ENCODE peak calls at places on chromosomes 13 and 19, in ten cellular contexts. One of them, this sample, is unnamed. For H3K4me1, the result is how much of the 10 kb centered on the place peaks cover.

GRCh38 chr13:37313383-37313782 is 207.9 kb upstream of the CSNK1A1L start:
- DNase-seq in upper lobe of left lung: no peak
- DNase-seq in tibial nerve: no peak
- DNase-seq in breast epithelium: no peak
- DNase-seq in uterus: no peak
- DNase-seq in A549: no peak
- DNase-seq in stomach: no peak
- DNase-seq in IMR-90: peak
- DNase-seq in HCT116: no peak
- DNase-seq in body of pancreas: no peak
- DNase-seq in this sample: no peak

GRCh38 chr13:91017669-91018053 is 329.8 kb upstream of the MIR17HG start:
- DNase-seq in upper lobe of left lung: no peak
- DNase-seq in tibial nerve: no peak
- DNase-seq in breast epithelium: no peak
- DNase-seq in uterus: no peak
- DNase-seq in A549: peak
- DNase-seq in stomach: no peak
- DNase-seq in IMR-90: no peak
- DNase-seq in HCT116: peak
- DNase-seq in body of pancreas: peak
- DNase-seq in this sample: peak

GRCh38 chr13:33016414-33017409 is at the start of gene KL:
- DNase-seq in upper lobe of left lung: peak
- DNase-seq in tibial nerve: no peak
- DNase-seq in breast epithelium: no peak
- DNase-seq in uterus: no peak
- DNase-seq in A549: peak
- DNase-seq in stomach: peak
- DNase-seq in IMR-90: no peak
- DNase-seq in HCT116: no peak
- DNase-seq in body of pancreas: no peak
- DNase-seq in this sample: peak

GRCh38 chr13:67408823-67409222 is 178.7 kb upstream of the PCDH9 start:
- DNase-seq in upper lobe of left lung: no peak
- DNase-seq in tibial nerve: no peak
- DNase-seq in breast epithelium: no peak
- DNase-seq in uterus: no peak
- DNase-seq in A549: no peak
- DNase-seq in stomach: no peak
- DNase-seq in IMR-90: no peak
- DNase-seq in HCT116: no peak
- DNase-seq in body of pancreas: no peak
- DNase-seq in this sample: no peak

GRCh38 chr19:47778954-47779351 is 450 bp downstream of the SELENOW start:
- DNase-seq in upper lobe of left lung: no peak
- DNase-seq in tibial nerve: peak
- DNase-seq in breast epithelium: no peak
- DNase-seq in uterus: peak
- DNase-seq in A549: no peak
- DNase-seq in stomach: no peak
- DNase-seq in IMR-90: no peak
- DNase-seq in HCT116: no peak
- DNase-seq in body of pancreas: no peak
- DNase-seq in this sample: no peak

GRCh38 chr13:33204130-33204927 is 81.2 kb downstream of the STARD13 start:
- DNase-seq in upper lobe of left lung: no peak
- DNase-seq in tibial nerve: peak
- DNase-seq in breast epithelium: no peak
- DNase-seq in uterus: peak
- DNase-seq in A549: no peak
- DNase-seq in stomach: peak
- DNase-seq in IMR-90: peak
- DNase-seq in HCT116: no peak
- DNase-seq in body of pancreas: peak
- DNase-seq in this sample: no peak

GRCh38 chr13:111633401-111633800 is 313.0 kb downstream of the TEX29 start:
- DNase-seq in upper lobe of left lung: no peak
- DNase-seq in tibial nerve: no peak
- DNase-seq in breast epithelium: no peak
- DNase-seq in uterus: no peak
- DNase-seq in A549: no peak
- DNase-seq in stomach: no peak
- DNase-seq in IMR-90: no peak
- DNase-seq in HCT116: no peak
- DNase-seq in body of pancreas: no peak
- DNase-seq in this sample: no peak

GRCh38 chr13:49791214-49791752 is 1.2 kb downstream of the KPNA3 start:
- DNase-seq in upper lobe of left lung: no peak
- DNase-seq in tibial nerve: peak
- DNase-seq in breast epithelium: no peak
- DNase-seq in uterus: no peak
- DNase-seq in A549: peak
- DNase-seq in stomach: no peak
- DNase-seq in IMR-90: peak
- DNase-seq in HCT116: no peak
- DNase-seq in body of pancreas: peak
- DNase-seq in this sample: no peak

GRCh38 chr13:106384516-106384915 is 150.9 kb downstream of the EFNB2 start:
- DNase-seq in upper lobe of left lung: no peak
- DNase-seq in tibial nerve: no peak
- DNase-seq in breast epithelium: no peak
- DNase-seq in uterus: no peak
- DNase-seq in A549: no peak
- DNase-seq in stomach: no peak
- DNase-seq in IMR-90: no peak
- DNase-seq in HCT116: no peak
- DNase-seq in body of pancreas: no peak
- DNase-seq in this sample: no peak

GRCh38 chr13:91482427-91482826 is 84.0 kb downstream of the GPC5 start:
- DNase-seq in upper lobe of left lung: no peak
- DNase-seq in tibial nerve: no peak
- DNase-seq in breast epithelium: no peak
- DNase-seq in uterus: no peak
- DNase-seq in A549: no peak
- DNase-seq in stomach: no peak
- DNase-seq in IMR-90: no peak
- DNase-seq in HCT116: no peak
- DNase-seq in body of pancreas: no peak
- DNase-seq in this sample: no peak

GRCh38 chr19:39007096-39007495 is 25.3 kb downstream of the FBXO27 start:
- DNase-seq in upper lobe of left lung: no peak
- DNase-seq in tibial nerve: no peak
- DNase-seq in breast epithelium: no peak
- DNase-seq in uterus: no peak
- DNase-seq in A549: no peak
- DNase-seq in stomach: no peak
- DNase-seq in IMR-90: no peak
- DNase-seq in HCT116: no peak
- DNase-seq in body of pancreas: no peak
- DNase-seq in this sample: no peak

GRCh38 chr19:5803752-5804515 is 933 bp upstream of the NRTN start:
- DNase-seq in upper lobe of left lung: peak
- DNase-seq in tibial nerve: peak
- DNase-seq in breast epithelium: peak
- DNase-seq in uterus: peak
- DNase-seq in A549: peak
- DNase-seq in stomach: peak
- DNase-seq in IMR-90: peak
- DNase-seq in HCT116: peak
- DNase-seq in body of pancreas: peak
- DNase-seq in this sample: peak
- H3K4me3 ChIP-seq in upper lobe of left lung: peak
- H3K4me3 ChIP-seq in tibial nerve: peak
- H3K4me3 ChIP-seq in breast epithelium: peak
- H3K4me3 ChIP-seq in uterus: no peak
- H3K4me3 ChIP-seq in A549: peak
- H3K4me3 ChIP-seq in stomach: peak
- H3K4me3 ChIP-seq in IMR-90: peak
- H3K4me3 ChIP-seq in HCT116: peak
- H3K4me3 ChIP-seq in body of pancreas: no peak
- H3K4me3 ChIP-seq in this sample: peak

GRCh38 chr19:45159204-45159970 is 1.4 kb downstream of the NKPD1 start:
- DNase-seq in upper lobe of left lung: peak
- DNase-seq in tibial nerve: no peak
- DNase-seq in breast epithelium: no peak
- DNase-seq in uterus: no peak
- DNase-seq in A549: no peak
- DNase-seq in stomach: no peak
- DNase-seq in IMR-90: no peak
- DNase-seq in HCT116: no peak
- DNase-seq in body of pancreas: no peak
- DNase-seq in this sample: no peak
- H3K4me1 ChIP-seq in upper lobe of left lung: under half
- H3K4me1 ChIP-seq in tibial nerve: under half
- H3K4me1 ChIP-seq in breast epithelium: under half
- H3K4me1 ChIP-seq in uterus: under half
- H3K4me1 ChIP-seq in A549: under half
- H3K4me1 ChIP-seq in stomach: under half
- H3K4me1 ChIP-seq in IMR-90: under half
- H3K4me1 ChIP-seq in HCT116: under half
- H3K4me1 ChIP-seq in body of pancreas: under half
- H3K4me1 ChIP-seq in this sample: under half

GRCh38 chr19:35253316-35254286 is 4.8 kb downstream of the LSR start:
- DNase-seq in upper lobe of left lung: no peak
- DNase-seq in tibial nerve: no peak
- DNase-seq in breast epithelium: no peak
- DNase-seq in uterus: no peak
- DNase-seq in A549: no peak
- DNase-seq in stomach: no peak
- DNase-seq in IMR-90: no peak
- DNase-seq in HCT116: no peak
- DNase-seq in body of pancreas: no peak
- DNase-seq in this sample: peak

GRCh38 chr19:35260694-35261304 is 8.0 kb upstream of the USF2 start:
- DNase-seq in upper lobe of left lung: no peak
- DNase-seq in tibial nerve: no peak
- DNase-seq in breast epithelium: peak
- DNase-seq in uterus: no peak
- DNase-seq in A549: no peak
- DNase-seq in stomach: peak
- DNase-seq in IMR-90: no peak
- DNase-seq in HCT116: no peak
- DNase-seq in body of pancreas: peak
- DNase-seq in this sample: no peak

GRCh38 chr19:35254341-35255297 is 5.8 kb downstream of the LSR start:
- DNase-seq in upper lobe of left lung: no peak
- DNase-seq in tibial nerve: no peak
- DNase-seq in breast epithelium: no peak
- DNase-seq in uterus: peak
- DNase-seq in A549: no peak
- DNase-seq in stomach: no peak
- DNase-seq in IMR-90: no peak
- DNase-seq in HCT116: no peak
- DNase-seq in body of pancreas: no peak
- DNase-seq in this sample: no peak

GRCh38 chr19:35256566-35256965 is 7.8 kb downstream of the LSR start:
- DNase-seq in upper lobe of left lung: no peak
- DNase-seq in tibial nerve: no peak
- DNase-seq in breast epithelium: no peak
- DNase-seq in uterus: no peak
- DNase-seq in A549: no peak
- DNase-seq in stomach: no peak
- DNase-seq in IMR-90: no peak
- DNase-seq in HCT116: no peak
- DNase-seq in body of pancreas: no peak
- DNase-seq in this sample: no peak

DNA sequence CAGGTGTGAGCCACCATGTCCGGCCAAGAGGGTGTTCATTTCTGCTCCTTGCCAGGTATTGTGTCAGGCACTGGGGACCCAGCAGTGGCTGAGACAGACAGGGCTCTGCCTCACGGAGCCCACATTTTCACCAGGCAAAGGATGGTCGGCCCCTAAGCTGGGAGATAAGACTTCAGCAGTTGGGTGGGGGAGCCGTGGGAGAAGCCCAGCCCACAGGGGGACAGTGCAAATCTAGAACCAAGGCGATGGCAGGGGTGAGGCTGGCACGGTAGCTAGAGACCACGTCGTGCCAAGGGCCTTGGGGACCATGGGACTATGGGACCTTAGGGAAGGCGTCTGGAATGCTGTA is 8.3 kb downstream of the LSR start:
- DNase-seq in upper lobe of left lung: no peak
- DNase-seq in tibial nerve: no peak
- DNase-seq in breast epithelium: no peak
- DNase-seq in uterus: no peak
- DNase-seq in A549: no peak
- DNase-seq in stomach: no peak
- DNase-seq in IMR-90: no peak
- DNase-seq in HCT116: no peak
- DNase-seq in body of pancreas: no peak
- DNase-seq in this sample: no peak
- TF ChIP-seq POLR2A in upper lobe of left lung: no peak
- TF ChIP-seq POLR2A in tibial nerve: no peak
- TF ChIP-seq POLR2A in breast epithelium: no peak
- TF ChIP-seq POLR2A in uterus: no peak
- TF ChIP-seq POLR2A in A549: no peak
- TF ChIP-seq POLR2A in stomach: no peak
- TF ChIP-seq POLR2A in IMR-90: no peak
- TF ChIP-seq POLR2A in HCT116: no peak
- TF ChIP-seq POLR2A in body of pancreas: no peak
- TF ChIP-seq POLR2A in this sample: no peak

DNA sequence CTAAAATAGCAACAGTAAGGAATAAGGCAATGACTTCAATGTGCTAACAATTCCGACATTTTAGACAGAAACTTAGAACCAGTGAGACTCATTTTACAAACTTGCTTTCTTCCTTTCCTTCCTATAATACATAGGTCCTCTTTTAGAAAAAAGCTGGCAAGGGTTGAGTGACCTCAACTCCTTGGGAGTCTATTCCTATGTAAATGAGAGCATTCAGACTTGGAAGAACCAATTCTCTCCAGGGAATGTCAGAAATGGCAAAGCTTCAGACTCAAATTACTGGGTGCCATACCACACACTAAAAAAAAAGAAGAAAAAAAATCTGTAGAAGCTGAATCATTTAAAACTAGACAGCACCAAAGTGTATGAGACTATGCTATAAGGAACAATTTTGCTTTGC is 1328.2 kb downstream of the OLFM4 start:
- DNase-seq in upper lobe of left lung: no peak
- DNase-seq in tibial nerve: no peak
- DNase-seq in breast epithelium: no peak
- DNase-seq in uterus: no peak
- DNase-seq in A549: no peak
- DNase-seq in stomach: no peak
- DNase-seq in IMR-90: no peak
- DNase-seq in HCT116: no peak
- DNase-seq in body of pancreas: no peak
- DNase-seq in this sample: no peak
- H3K4me3 ChIP-seq in upper lobe of left lung: no peak
- H3K4me3 ChIP-seq in tibial nerve: no peak
- H3K4me3 ChIP-seq in breast epithelium: no peak
- H3K4me3 ChIP-seq in uterus: no peak
- H3K4me3 ChIP-seq in A549: no peak
- H3K4me3 ChIP-seq in stomach: no peak
- H3K4me3 ChIP-seq in IMR-90: no peak
- H3K4me3 ChIP-seq in HCT116: no peak
- H3K4me3 ChIP-seq in body of pancreas: no peak
- H3K4me3 ChIP-seq in this sample: no peak

GRCh38 chr13:39039033-39039432 is 777 bp downstream of the NHLRC3 start:
- DNase-seq in upper lobe of left lung: no peak
- DNase-seq in tibial nerve: no peak
- DNase-seq in breast epithelium: no peak
- DNase-seq in uterus: no peak
- DNase-seq in A549: no peak
- DNase-seq in stomach: no peak
- DNase-seq in IMR-90: no peak
- DNase-seq in HCT116: no peak
- DNase-seq in body of pancreas: no peak
- DNase-seq in this sample: no peak
- H3K4me1 ChIP-seq in upper lobe of left lung: half or more
- H3K4me1 ChIP-seq in tibial nerve: under half
- H3K4me1 ChIP-seq in breast epithelium: under half
- H3K4me1 ChIP-seq in uterus: under half
- H3K4me1 ChIP-seq in A549: under half
- H3K4me1 ChIP-seq in stomach: under half
- H3K4me1 ChIP-seq in IMR-90: under half
- H3K4me1 ChIP-seq in HCT116: under half
- H3K4me1 ChIP-seq in body of pancreas: under half
- H3K4me1 ChIP-seq in this sample: under half